ENCODE peak calls at places on chromosomes 4 and X, in four cellular contexts. One of them, this sample, is unnamed.

GRCh38 chr4:173536808-173537429 is 6.9 kb upstream of the HAND2 start:
- DNase-seq in NCI-H1930: no peak
- DNase-seq in T follicular helper cell: no peak
- DNase-seq in activated T-cell treated with anti-CD3 and anti-CD28 coated beads for 24 hours: no peak
- DNase-seq in this sample: no peak

GRCh38 chr4:138910914-138911336 is 104.7 kb upstream of the NOCT start:
- DNase-seq in NCI-H1930: peak
- DNase-seq in T follicular helper cell: no peak
- DNase-seq in activated T-cell treated with anti-CD3 and anti-CD28 coated beads for 24 hours: no peak
- DNase-seq in this sample: no peak

GRCh38 chr4:112735474-112735951 is 98.6 kb downstream of the LARP7 start:
- DNase-seq in NCI-H1930: no peak
- DNase-seq in T follicular helper cell: no peak
- DNase-seq in activated T-cell treated with anti-CD3 and anti-CD28 coated beads for 24 hours: no peak
- DNase-seq in this sample: no peak

GRCh38 chrX:153724252-153725038 is at the start of the genes ABCD1 and BCAP31:
- DNase-seq in NCI-H1930: peak
- DNase-seq in T follicular helper cell: peak
- DNase-seq in activated T-cell treated with anti-CD3 and anti-CD28 coated beads for 24 hours: peak
- DNase-seq in this sample: peak

GRCh38 chr4:92636038-92636825 is 332.5 kb downstream of the GRID2 start:
- DNase-seq in NCI-H1930: no peak
- DNase-seq in T follicular helper cell: no peak
- DNase-seq in activated T-cell treated with anti-CD3 and anti-CD28 coated beads for 24 hours: no peak
- DNase-seq in this sample: no peak

GRCh38 chrX:105837227-105837626 is 14.9 kb downstream of the NRK start:
- DNase-seq in NCI-H1930: no peak
- DNase-seq in T follicular helper cell: no peak
- DNase-seq in activated T-cell treated with anti-CD3 and anti-CD28 coated beads for 24 hours: no peak
- DNase-seq in this sample: no peak

GRCh38 chrX:155070975-155071693 is at the start of the genes BRCC3, CMC4 and MTCP1:
- DNase-seq in NCI-H1930: peak
- DNase-seq in T follicular helper cell: peak
- DNase-seq in activated T-cell treated with anti-CD3 and anti-CD28 coated beads for 24 hours: peak
- DNase-seq in this sample: peak

GRCh38 chrX:74446876-74447275 is 25.6 kb downstream of the SLC16A2 start:
- DNase-seq in NCI-H1930: no peak
- DNase-seq in T follicular helper cell: no peak
- DNase-seq in activated T-cell treated with anti-CD3 and anti-CD28 coated beads for 24 hours: no peak
- DNase-seq in this sample: no peak

GRCh38 chr4:15778742-15779231 is 659 bp downstream of the CD38 start:
- DNase-seq in NCI-H1930: no peak
- DNase-seq in T follicular helper cell: no peak
- DNase-seq in activated T-cell treated with anti-CD3 and anti-CD28 coated beads for 24 hours: peak
- DNase-seq in this sample: no peak

GRCh38 chr4:26860922-26861433 is 337 bp downstream of the STIM2 start:
- DNase-seq in NCI-H1930: peak
- DNase-seq in T follicular helper cell: peak
- DNase-seq in activated T-cell treated with anti-CD3 and anti-CD28 coated beads for 24 hours: peak
- DNase-seq in this sample: peak

GRCh38 chr4:25817059-25817681 is 45.6 kb downstream of the SEL1L3 start:
- DNase-seq in NCI-H1930: no peak
- DNase-seq in T follicular helper cell: no peak
- DNase-seq in activated T-cell treated with anti-CD3 and anti-CD28 coated beads for 24 hours: no peak
- DNase-seq in this sample: no peak

GRCh38 chrX:22021721-22022120 is 10.4 kb upstream of the PHEX start:
- DNase-seq in NCI-H1930: no peak
- DNase-seq in T follicular helper cell: no peak
- DNase-seq in activated T-cell treated with anti-CD3 and anti-CD28 coated beads for 24 hours: no peak
- DNase-seq in this sample: no peak

GRCh38 chrX:22800360-22800759 is 199.4 kb upstream of the DDX53 start:
- DNase-seq in NCI-H1930: no peak
- DNase-seq in T follicular helper cell: no peak
- DNase-seq in activated T-cell treated with anti-CD3 and anti-CD28 coated beads for 24 hours: no peak
- DNase-seq in this sample: no peak

GRCh38 chrX:22559506-22559905 is 286.8 kb downstream of the CBLL2 start:
- DNase-seq in NCI-H1930: no peak
- DNase-seq in T follicular helper cell: no peak
- DNase-seq in activated T-cell treated with anti-CD3 and anti-CD28 coated beads for 24 hours: no peak
- DNase-seq in this sample: no peak

GRCh38 chr4:127545271-127545670 is 87.5 kb upstream of the INTU start:
- DNase-seq in NCI-H1930: no peak
- DNase-seq in T follicular helper cell: no peak
- DNase-seq in activated T-cell treated with anti-CD3 and anti-CD28 coated beads for 24 hours: no peak
- DNase-seq in this sample: no peak

GRCh38 chr4:176988226-176988625 is 195.5 kb upstream of the VEGFC start:
- DNase-seq in NCI-H1930: peak
- DNase-seq in T follicular helper cell: no peak
- DNase-seq in activated T-cell treated with anti-CD3 and anti-CD28 coated beads for 24 hours: no peak
- DNase-seq in this sample: no peak

GRCh38 chr4:95546236-95546635 is 2.5 kb downstream of the UNC5C start:
- DNase-seq in NCI-H1930: no peak
- DNase-seq in T follicular helper cell: no peak
- DNase-seq in activated T-cell treated with anti-CD3 and anti-CD28 coated beads for 24 hours: no peak
- DNase-seq in this sample: no peak

GRCh38 chrX:118521435-118521834 is 25.8 kb downstream of the DOCK11 start:
- DNase-seq in NCI-H1930: no peak
- DNase-seq in T follicular helper cell: no peak
- DNase-seq in activated T-cell treated with anti-CD3 and anti-CD28 coated beads for 24 hours: no peak
- DNase-seq in this sample: no peak

GRCh38 chr4:116705466-116705865 is 379.9 kb downstream of the TRAM1L1 start:
- DNase-seq in NCI-H1930: no peak
- DNase-seq in T follicular helper cell: no peak
- DNase-seq in activated T-cell treated with anti-CD3 and anti-CD28 coated beads for 24 hours: no peak
- DNase-seq in this sample: no peak

GRCh38 chrX:55489315-55490009 is at the start of gene USP51:
- DNase-seq in NCI-H1930: peak
- DNase-seq in T follicular helper cell: peak
- DNase-seq in activated T-cell treated with anti-CD3 and anti-CD28 coated beads for 24 hours: no peak
- DNase-seq in this sample: no peak

GRCh38 chrX:123320622-123321021 is 136.5 kb downstream of the GRIA3 start:
- DNase-seq in NCI-H1930: no peak
- DNase-seq in T follicular helper cell: no peak
- DNase-seq in activated T-cell treated with anti-CD3 and anti-CD28 coated beads for 24 hours: no peak
- DNase-seq in this sample: no peak

GRCh38 chr4:165208741-165209388 is 1.5 kb downstream of the KLHL2 start:
- DNase-seq in NCI-H1930: no peak
- DNase-seq in T follicular helper cell: no peak
- DNase-seq in activated T-cell treated with anti-CD3 and anti-CD28 coated beads for 24 hours: no peak
- DNase-seq in this sample: no peak